ENCODE peak calls at places on chromosomes 7 and 10, in seven cellular contexts. V is AG20443, U is GM23248, J is B cell, E is T-helper 2 cell, Y is ELF-1, I is AG08395. O is an unnamed sample.
A peak's percentile ranks its signal among the peaks of the same experiment; 100 is the strongest.

GRCh38 chr10:53846809-53847208 is 954.2 kb downstream of the PCDH15 start:
- DNase-seq in J (no peak), V (no peak), U (peak; percentile 7), I (no peak), E (no peak), Y (no peak), O (no peak)

GRCh38 chr10:125016123-125016522 is 74.2 kb downstream of the ZRANB1 start:
- DNase-seq in I (no peak), E (no peak), V (no peak), J (no peak), U (no peak), Y (no peak), O (no peak)

GRCh38 chr10:132624847-132625839 is 87.6 kb downstream of the INPP5A start:
- DNase-seq in J (peak; percentile 25), E (no peak), Y (no peak), U (peak; percentile 22), I (peak; percentile 35), V (peak; percentile 52), O (no peak)

GRCh38 chr7:35819310-35819709 is 18.5 kb downstream of the SEPTIN7 start:
- DNase-seq in U (no peak), V (no peak), J (no peak), I (no peak), Y (no peak), E (no peak), O (no peak)

GRCh38 chr7:12570529-12571461 is at the start of gene SCIN:
- DNase-seq in Y (peak; percentile 45), U (peak; percentile 71), E (peak; percentile 41), V (peak; percentile 52), I (peak; percentile 26), J (no peak), O (peak; percentile 25)

GRCh38 chr7:117993377-117994003 is 120.2 kb upstream of the CTTNBP2 start:
- DNase-seq in V (peak; percentile 14), I (no peak), E (peak; percentile 23), U (peak; percentile 21), J (no peak), Y (peak; percentile 80), O (peak; percentile 66)

GRCh38 chr7:87148332-87148955 is 3.8 kb upstream of the DMTF1 start:
- DNase-seq in I (peak; percentile 44), J (no peak), Y (peak; percentile 19), E (peak; percentile 46), V (peak; percentile 34), U (peak; percentile 69), O (no peak)

GRCh38 chr10:91551856-91552255 is 81.0 kb downstream of the PPP1R3C start:
- DNase-seq in J (no peak), Y (peak; percentile 81), U (peak; percentile 71), I (peak; percentile 54), V (peak; percentile 69), E (peak; percentile 15), O (peak; percentile 65)

GRCh38 chr10:119769886-119770285 is 44.0 kb downstream of the INPP5F start:
- DNase-seq in J (no peak), U (peak; percentile 92), Y (no peak), E (no peak), V (peak; percentile 57), I (peak; percentile 76), O (peak; percentile 19)

GRCh38 chr10:1199897-1200721 is 143.9 kb downstream of the WDR37 start:
- DNase-seq in U (no peak), J (no peak), I (no peak), V (no peak), E (no peak), Y (no peak), O (no peak)

GRCh38 chr10:28020080-28020860 is 21.4 kb upstream of the ODAD2 start:
- DNase-seq in U (no peak), Y (no peak), E (no peak), I (no peak), V (no peak), J (no peak), O (no peak)

GRCh38 chr7:87600130-87601124 is at the start of gene ABCB1:
- DNase-seq in E (peak; percentile 36), Y (peak; percentile 54), V (peak; percentile 73), J (peak; percentile 56), U (peak; percentile 79), I (peak; percentile 65), O (no peak)

GRCh38 chr7:135888740-135889139 is 88.4 kb downstream of the MTPN start:
- DNase-seq in U (no peak), I (no peak), J (no peak), Y (no peak), E (no peak), V (no peak), O (no peak)

GRCh38 chr7:1785839-1786238 is 115.8 kb downstream of the ELFN1 start:
- DNase-seq in I (no peak), E (no peak), J (no peak), Y (no peak), U (no peak), V (no peak), O (no peak)

GRCh38 chr7:91288208-91288824 is 24.1 kb downstream of the FZD1 start:
- DNase-seq in Y (peak; percentile 46), J (no peak), I (no peak), E (peak; percentile 12), U (peak; percentile 32), V (no peak), O (peak; percentile 31)

GRCh38 chr10:112360308-112361270 is 13.3 kb upstream of the ACSL5 start:
- DNase-seq in U (peak; percentile 81), V (peak; percentile 48), Y (peak; percentile 19), E (no peak), I (peak; percentile 34), J (no peak), O (no peak)

GRCh38 chr7:92609921-92610518 is 19.8 kb upstream of the FAM133B start:
- DNase-seq in E (peak; percentile 66), I (no peak), V (no peak), Y (no peak), U (peak; percentile 45), J (no peak), O (no peak)

GRCh38 chr7:20229652-20230500 is 12.7 kb upstream of the MACC1 start:
- DNase-seq in I (peak; percentile 79), E (no peak), U (peak; percentile 90), V (peak; percentile 70), Y (no peak), J (no peak), O (peak; percentile 83)

GRCh38 chr10:6083523-6084475 is 5.0 kb upstream of the RBM17 start:
- DNase-seq in Y (no peak), E (peak; percentile 97), I (peak; percentile 20), J (no peak), V (no peak), U (peak; percentile 23), O (no peak)

GRCh38 chr7:159144756-159145543 is at the start of gene VIPR2:
- DNase-seq in U (no peak), E (peak; percentile 26), I (no peak), V (no peak), J (no peak), Y (no peak), O (no peak)

GRCh38 chr7:27586825-27587224 is 75.9 kb downstream of the HIBADH start:
- DNase-seq in U (no peak), I (peak; percentile 17), V (peak; percentile 31), E (no peak), Y (peak; percentile 12), J (peak; percentile 46), O (no peak)

GRCh38 chr7:130917669-130918128 is 183.7 kb upstream of the KLF14 start:
- DNase-seq in E (no peak), J (no peak), Y (no peak), V (no peak), U (peak; percentile 81), I (no peak), O (no peak)